ENCODE peak calls at places on chromosomes 5 and 9, in five cellular contexts. R, Y, J, M and F are unnamed samples.

GRCh38 chr9:127033784-127034183 is 88.7 kb downstream of the ANGPTL2 start:
- DNase-seq in M (no peak), R (no peak), Y (no peak), J (peak), F (no peak)

GRCh38 chr9:105713939-105714331 is 19.6 kb downstream of the TMEM38B start:
- DNase-seq in Y (no peak), R (no peak), J (no peak), M (no peak), F (no peak)

GRCh38 chr5:116543501-116543900 is 31.1 kb downstream of the SEMA6A start:
- DNase-seq in Y (no peak), J (peak), M (no peak), R (no peak), F (no peak)

GRCh38 chr9:36074870-36075532 is 38.3 kb downstream of the RECK start:
- DNase-seq in J (peak), Y (no peak), M (peak), R (no peak), F (peak)

GRCh38 chr9:69149321-69149807 is 24.7 kb upstream of the TJP2 start:
- DNase-seq in R (no peak), M (no peak), J (peak), Y (peak), F (peak)

GRCh38 chr5:39091940-39092580 is 17.9 kb upstream of the RICTOR start:
- DNase-seq in M (no peak), J (no peak), R (no peak), Y (no peak), F (no peak)

GRCh38 chr5:2902186-2902585 is 150.7 kb upstream of the IRX2 start:
- DNase-seq in R (no peak), M (no peak), J (no peak), Y (no peak), F (no peak)

GRCh38 chr5:175658299-175659145 is 651 bp downstream of the HRH2 start:
- DNase-seq in J (no peak), R (no peak), M (no peak), Y (peak), F (no peak)

GRCh38 chr5:154418344-154418820 is 27.4 kb upstream of the SAP30L start:
- DNase-seq in M (no peak), Y (no peak), R (no peak), J (no peak), F (no peak)
- H3K4me3 ChIP-seq in M (no peak), Y (no peak), R (no peak), J (no peak), F (no peak)

DNA sequence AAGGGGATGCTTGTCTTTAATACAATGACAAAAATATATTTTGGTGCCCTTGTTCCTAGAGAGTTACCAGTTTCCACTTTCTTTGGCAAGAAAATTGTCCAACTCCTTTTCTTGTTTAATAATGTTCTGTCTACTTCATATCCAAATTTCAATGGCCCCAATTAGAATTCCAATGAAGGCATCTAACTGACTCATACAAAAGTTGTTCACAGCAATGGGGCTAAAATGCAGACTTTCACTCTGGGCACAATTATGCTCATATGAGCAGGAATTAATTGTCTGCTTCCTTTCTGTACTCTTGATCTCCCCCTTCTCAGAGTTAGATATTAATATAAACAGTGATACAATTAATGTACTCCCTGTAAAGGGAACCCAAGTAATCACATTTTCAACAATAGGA is 42.1 kb upstream of the ZNF622 start:
- DNase-seq in J (no peak), R (no peak), M (no peak), Y (no peak), F (no peak)
- H3K4me3 ChIP-seq in J (no peak), R (no peak), M (peak), Y (no peak), F (no peak)

GRCh38 chr9:87122947-87123685 is 175.8 kb upstream of the GAS1 start:
- DNase-seq in M (no peak), R (peak), J (peak), Y (no peak), F (peak)
- H3K4me3 ChIP-seq in M (no peak), R (no peak), J (no peak), Y (no peak), F (no peak)

DNA sequence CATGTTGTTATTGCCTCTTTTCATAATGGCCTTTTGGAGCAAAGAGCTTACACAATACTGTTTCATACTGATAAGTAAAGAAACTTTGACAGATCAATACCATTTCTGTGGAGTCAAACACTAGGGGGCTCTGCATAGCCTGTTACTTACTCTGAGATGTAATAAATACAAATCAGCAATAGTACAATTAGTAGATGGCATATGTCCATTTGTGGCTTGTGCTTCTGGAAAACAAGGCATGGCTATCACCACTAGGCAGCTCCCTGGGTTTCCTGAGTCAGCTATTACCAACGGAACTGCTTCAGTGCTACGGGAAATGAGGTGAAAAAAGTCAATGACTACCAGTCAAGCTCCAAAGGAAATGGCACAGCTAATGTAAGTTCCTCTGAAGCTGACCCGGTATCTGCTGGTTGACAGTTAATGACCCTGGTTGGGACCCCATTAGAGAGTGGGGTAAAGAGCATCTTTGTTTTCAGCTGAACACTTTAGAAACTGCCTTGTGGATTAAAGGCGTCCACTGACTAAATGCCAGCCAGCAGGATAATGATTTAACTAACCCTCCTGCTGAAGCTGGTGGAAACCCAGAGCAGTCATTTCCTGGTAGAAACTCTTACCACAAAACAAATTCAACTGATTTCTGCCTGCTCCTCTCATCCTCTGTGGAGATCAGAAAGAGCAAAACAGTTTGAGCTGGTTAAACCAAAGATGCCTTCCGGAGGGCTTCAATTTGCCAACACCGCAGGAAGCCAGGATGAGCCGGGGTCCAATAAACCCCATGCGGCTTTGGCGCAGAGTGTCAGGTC is 69.0 kb upstream of the FAM169A start:
- DNase-seq in R (no peak), Y (peak), J (peak), M (no peak), F (no peak)
- H3K4me3 ChIP-seq in R (no peak), Y (no peak), J (no peak), M (peak), F (no peak)

DNA sequence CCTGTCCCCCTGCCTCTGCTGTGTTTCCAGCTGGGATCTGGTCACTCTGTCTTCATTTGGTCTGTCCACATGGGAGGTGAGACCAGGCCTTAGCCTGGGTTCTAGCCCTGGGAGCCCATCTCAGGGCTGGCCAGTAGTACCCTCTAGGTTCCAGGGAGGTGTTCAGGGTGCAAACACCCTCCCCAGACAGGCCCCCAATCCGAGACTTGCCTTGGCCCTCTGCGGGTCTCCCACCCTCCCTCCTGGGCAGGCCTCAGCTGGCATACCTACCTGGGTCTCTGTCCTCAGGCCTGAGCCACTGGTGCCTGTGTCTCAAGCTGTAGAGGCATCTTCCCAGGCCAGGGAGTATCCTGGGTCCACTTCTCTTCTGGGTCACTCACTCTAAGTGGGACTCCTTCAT is 925 bp upstream of the SAPCD2 start:
- DNase-seq in J (no peak), M (peak), Y (no peak), R (no peak), F (no peak)
- H3K4me3 ChIP-seq in J (no peak), M (no peak), Y (peak), R (peak), F (no peak)

GRCh38 chr5:172954277-172954676 is 4.9 kb upstream of the RPL26L1 start:
- DNase-seq in Y (no peak), R (no peak), M (no peak), J (no peak), F (no peak)
- H3K4me3 ChIP-seq in Y (no peak), R (peak), M (no peak), J (no peak), F (no peak)

GRCh38 chr5:5598547-5599113 is 176.2 kb downstream of the ICE1 start:
- DNase-seq in R (no peak), M (no peak), J (no peak), Y (no peak), F (no peak)
- H3K4me3 ChIP-seq in R (no peak), M (no peak), J (no peak), Y (no peak), F (no peak)

GRCh38 chr9:1878817-1879216 is 136.3 kb upstream of the SMARCA2 start:
- DNase-seq in J (no peak), M (no peak), R (no peak), Y (no peak), F (no peak)
- H3K4me3 ChIP-seq in J (no peak), M (no peak), R (no peak), Y (no peak), F (no peak)

DNA sequence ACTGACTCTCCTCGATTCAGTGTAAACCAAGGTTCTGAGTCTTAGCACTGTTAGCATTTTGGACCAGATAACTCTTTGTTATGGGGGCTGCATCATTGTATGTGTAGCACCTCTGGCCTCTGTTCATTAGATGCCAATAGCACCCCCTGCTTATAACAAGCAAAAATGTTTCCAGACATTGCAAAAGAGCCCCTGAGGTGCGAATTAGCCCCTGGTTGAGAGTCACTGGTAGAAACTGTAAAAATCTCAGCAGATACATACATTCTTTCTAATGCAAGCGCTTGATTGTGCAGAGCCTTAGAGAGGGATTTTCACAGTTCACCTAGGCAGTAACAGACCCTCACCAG is 2.8 kb downstream of the ADRB2 start:
- DNase-seq in Y (no peak), M (no peak), J (no peak), R (no peak), F (no peak)
- H3K4me3 ChIP-seq in Y (no peak), M (peak), J (no peak), R (peak), F (no peak)